ENCODE peak calls at places on chromosomes 4 and X, in nine cellular contexts. J is foreskin melanocyte; A is activated naive CD8-positive, alpha-beta T cell treated with anti-CD3 and anti-CD28 coated beads for 36 hours; N is stimulated activated CD4-positive, alpha-beta T cell treated with anti-CD3 and anti-CD28 coated beads, TNF-alpha, amount 100 ng/mL, for 24 hours; E is OCI-M1; S is GDM1; C is AG09319; I is posterior vena cava; W is left ventricle myocardium inferior. D is an unnamed sample.

GRCh38 chr4:23366207-23366906 is 523.5 kb downstream of the PPARGC1A start:
- DNase-seq in I (no peak), A (no peak), W (no peak), C (no peak), E (no peak), J (no peak), S (no peak), N (no peak), D (no peak)

GRCh38 chr4:98929341-98930267 is 671 bp upstream of the EIF4E start:
- DNase-seq in J (peak), W (peak), A (peak), S (peak), E (peak), N (peak), I (peak), C (peak), D (peak)

GRCh38 chr4:112234952-112235609 is 3.5 kb downstream of the AP1AR start:
- DNase-seq in I (no peak), J (peak), A (peak), E (peak), N (peak), S (peak), C (peak), W (no peak), D (peak)

GRCh38 chr4:163548481-163549243 is 54.2 kb downstream of the TMA16 start:
- DNase-seq in A (peak), W (no peak), E (peak), N (no peak), S (no peak), I (no peak), C (peak), J (peak), D (peak)

GRCh38 chr4:743463-744211 is 38.0 kb downstream of the PCGF3 start:
- DNase-seq in J (no peak), N (no peak), W (no peak), A (no peak), I (no peak), E (no peak), S (no peak), C (no peak), D (no peak)

GRCh38 chr4:37802068-37802666 is 24.3 kb upstream of the PGM2 start:
- DNase-seq in J (no peak), C (peak), N (no peak), I (no peak), E (peak), W (peak), A (no peak), S (peak), D (peak)

GRCh38 chrX:45781901-45782553 is 581.4 kb upstream of the DIPK2B start:
- DNase-seq in E (peak), I (no peak), C (peak), W (no peak), S (no peak), N (no peak), A (no peak), J (no peak), D (no peak)

GRCh38 chrX:150897371-150898319 is 823 bp downstream of the CD99L2 start:
- DNase-seq in N (peak), S (no peak), C (no peak), J (no peak), A (peak), E (peak), W (no peak), I (no peak), D (no peak)

GRCh38 chr4:185914583-185915199 is 102.7 kb upstream of the SORBS2 start:
- DNase-seq in J (peak), E (no peak), N (no peak), W (no peak), S (no peak), A (no peak), I (no peak), C (no peak), D (no peak)